ENCODE peak calls at places on chromosomes 16 and 17, in eight cellular contexts. One of them, this sample, is unnamed.

GRCh38 chr16:24070851-24071250 is 185.3 kb upstream of the CACNG3 start:
- DNase-seq in suprapubic skin: no peak
- DNase-seq in transverse colon: no peak
- DNase-seq in sigmoid colon: no peak
- DNase-seq in stomach: no peak
- DNase-seq in H1: peak
- DNase-seq in GM12878: peak
- DNase-seq in esophagus muscularis mucosa: no peak
- DNase-seq in this sample: no peak

GRCh38 chr17:70636517-70637133 is 467.3 kb downstream of the KCNJ2 start:
- DNase-seq in suprapubic skin: no peak
- DNase-seq in transverse colon: no peak
- DNase-seq in sigmoid colon: no peak
- DNase-seq in stomach: no peak
- DNase-seq in H1: no peak
- DNase-seq in GM12878: no peak
- DNase-seq in esophagus muscularis mucosa: no peak
- DNase-seq in this sample: no peak

GRCh38 chr17:44164476-44164875 is 6.0 kb upstream of the ASB16 start:
- DNase-seq in suprapubic skin: no peak
- DNase-seq in transverse colon: no peak
- DNase-seq in sigmoid colon: no peak
- DNase-seq in stomach: no peak
- DNase-seq in H1: no peak
- DNase-seq in GM12878: no peak
- DNase-seq in esophagus muscularis mucosa: no peak
- DNase-seq in this sample: no peak

GRCh38 chr16:2950400-2950724 is 13.7 kb upstream of the KREMEN2 start:
- DNase-seq in suprapubic skin: no peak
- DNase-seq in transverse colon: no peak
- DNase-seq in sigmoid colon: no peak
- DNase-seq in stomach: no peak
- DNase-seq in H1: no peak
- DNase-seq in GM12878: no peak
- DNase-seq in esophagus muscularis mucosa: no peak
- DNase-seq in this sample: no peak

GRCh38 chr16:54204756-54205155 is 81.8 kb downstream of the IRX3 start:
- DNase-seq in suprapubic skin: no peak
- DNase-seq in transverse colon: no peak
- DNase-seq in sigmoid colon: peak
- DNase-seq in stomach: peak
- DNase-seq in H1: no peak
- DNase-seq in GM12878: no peak
- DNase-seq in esophagus muscularis mucosa: no peak
- DNase-seq in this sample: no peak

GRCh38 chr17:55601874-55602364 is 90.7 kb upstream of the SMIM36 start:
- DNase-seq in suprapubic skin: no peak
- DNase-seq in transverse colon: no peak
- DNase-seq in sigmoid colon: no peak
- DNase-seq in stomach: no peak
- DNase-seq in H1: peak
- DNase-seq in GM12878: no peak
- DNase-seq in esophagus muscularis mucosa: no peak
- DNase-seq in this sample: no peak

GRCh38 chr17:5378566-5379207 is 40.8 kb downstream of the NUP88 start:
- DNase-seq in suprapubic skin: no peak
- DNase-seq in transverse colon: no peak
- DNase-seq in sigmoid colon: no peak
- DNase-seq in stomach: no peak
- DNase-seq in H1: no peak
- DNase-seq in GM12878: no peak
- DNase-seq in esophagus muscularis mucosa: no peak
- DNase-seq in this sample: no peak

GRCh38 chr16:83958842-83959565 is 6.0 kb downstream of the OSGIN1 start:
- DNase-seq in suprapubic skin: no peak
- DNase-seq in transverse colon: no peak
- DNase-seq in sigmoid colon: no peak
- DNase-seq in stomach: no peak
- DNase-seq in H1: no peak
- DNase-seq in GM12878: no peak
- DNase-seq in esophagus muscularis mucosa: no peak
- DNase-seq in this sample: no peak

GRCh38 chr16:13332713-13333255 is 431.4 kb downstream of the SHISA9 start:
- DNase-seq in suprapubic skin: no peak
- DNase-seq in transverse colon: no peak
- DNase-seq in sigmoid colon: no peak
- DNase-seq in stomach: no peak
- DNase-seq in H1: no peak
- DNase-seq in GM12878: no peak
- DNase-seq in esophagus muscularis mucosa: no peak
- DNase-seq in this sample: no peak

GRCh38 chr16:87227651-87228015 is 89.6 kb downstream of the C16orf95 start:
- DNase-seq in suprapubic skin: no peak
- DNase-seq in transverse colon: no peak
- DNase-seq in sigmoid colon: no peak
- DNase-seq in stomach: no peak
- DNase-seq in H1: no peak
- DNase-seq in GM12878: no peak
- DNase-seq in esophagus muscularis mucosa: no peak
- DNase-seq in this sample: no peak

GRCh38 chr16:47884131-47884725 is 271.6 kb downstream of the ABCC12 start:
- DNase-seq in suprapubic skin: no peak
- DNase-seq in transverse colon: no peak
- DNase-seq in sigmoid colon: no peak
- DNase-seq in stomach: no peak
- DNase-seq in H1: no peak
- DNase-seq in GM12878: no peak
- DNase-seq in esophagus muscularis mucosa: no peak
- DNase-seq in this sample: no peak

GRCh38 chr16:68086860-68087268 is 1.7 kb downstream of the NFATC3 start:
- DNase-seq in suprapubic skin: no peak
- DNase-seq in transverse colon: no peak
- DNase-seq in sigmoid colon: no peak
- DNase-seq in stomach: no peak
- DNase-seq in H1: no peak
- DNase-seq in GM12878: no peak
- DNase-seq in esophagus muscularis mucosa: no peak
- DNase-seq in this sample: no peak

GRCh38 chr17:77151236-77151635 is 10.5 kb downstream of the SEC14L1 start:
- DNase-seq in suprapubic skin: no peak
- DNase-seq in transverse colon: no peak
- DNase-seq in sigmoid colon: no peak
- DNase-seq in stomach: no peak
- DNase-seq in H1: no peak
- DNase-seq in GM12878: no peak
- DNase-seq in esophagus muscularis mucosa: no peak
- DNase-seq in this sample: no peak

GRCh38 chr16:27847030-27847550 is 216.4 kb downstream of the GSG1L start:
- DNase-seq in suprapubic skin: peak
- DNase-seq in transverse colon: no peak
- DNase-seq in sigmoid colon: peak
- DNase-seq in stomach: peak
- DNase-seq in H1: no peak
- DNase-seq in GM12878: no peak
- DNase-seq in esophagus muscularis mucosa: no peak
- DNase-seq in this sample: no peak

GRCh38 chr17:4920351-4921048 is 11.6 kb upstream of the GP1BA start:
- DNase-seq in suprapubic skin: no peak
- DNase-seq in transverse colon: no peak
- DNase-seq in sigmoid colon: no peak
- DNase-seq in stomach: no peak
- DNase-seq in H1: no peak
- DNase-seq in GM12878: no peak
- DNase-seq in esophagus muscularis mucosa: no peak
- DNase-seq in this sample: no peak

GRCh38 chr16:29820730-29821662 is 734 bp downstream of the MVP start:
- DNase-seq in suprapubic skin: no peak
- DNase-seq in transverse colon: peak
- DNase-seq in sigmoid colon: no peak
- DNase-seq in stomach: peak
- DNase-seq in H1: no peak
- DNase-seq in GM12878: peak
- DNase-seq in esophagus muscularis mucosa: no peak
- DNase-seq in this sample: peak

GRCh38 chr16:74625500-74626350 is 18.8 kb upstream of the GLG1 start:
- DNase-seq in suprapubic skin: no peak
- DNase-seq in transverse colon: no peak
- DNase-seq in sigmoid colon: no peak
- DNase-seq in stomach: peak
- DNase-seq in H1: no peak
- DNase-seq in GM12878: no peak
- DNase-seq in esophagus muscularis mucosa: no peak
- DNase-seq in this sample: peak

GRCh38 chr17:80773243-80773991 is 218.2 kb upstream of the CHMP6 start:
- DNase-seq in suprapubic skin: no peak
- DNase-seq in transverse colon: peak
- DNase-seq in sigmoid colon: peak
- DNase-seq in stomach: no peak
- DNase-seq in H1: no peak
- DNase-seq in GM12878: no peak
- DNase-seq in esophagus muscularis mucosa: no peak
- DNase-seq in this sample: no peak
- TF ChIP-seq POLR2AphosphoS5 in suprapubic skin: no peak
- TF ChIP-seq POLR2AphosphoS5 in transverse colon: peak
- TF ChIP-seq POLR2AphosphoS5 in sigmoid colon: peak
- TF ChIP-seq POLR2AphosphoS5 in stomach: peak
- TF ChIP-seq POLR2AphosphoS5 in H1: no peak
- TF ChIP-seq POLR2AphosphoS5 in GM12878: no peak
- TF ChIP-seq POLR2AphosphoS5 in esophagus muscularis mucosa: peak
- TF ChIP-seq POLR2AphosphoS5 in this sample: no peak

GRCh38 chr17:9011001-9011400 is 10.3 kb upstream of the NTN1 start:
- DNase-seq in suprapubic skin: no peak
- DNase-seq in transverse colon: no peak
- DNase-seq in sigmoid colon: no peak
- DNase-seq in stomach: no peak
- DNase-seq in H1: no peak
- DNase-seq in GM12878: no peak
- DNase-seq in esophagus muscularis mucosa: no peak
- DNase-seq in this sample: no peak

GRCh38 chr17:9009096-9009495 is 12.2 kb upstream of the NTN1 start:
- DNase-seq in suprapubic skin: no peak
- DNase-seq in transverse colon: no peak
- DNase-seq in sigmoid colon: no peak
- DNase-seq in stomach: no peak
- DNase-seq in H1: no peak
- DNase-seq in GM12878: no peak
- DNase-seq in esophagus muscularis mucosa: no peak
- DNase-seq in this sample: no peak

GRCh38 chr17:9006175-9006767 is 15.0 kb upstream of the NTN1 start:
- DNase-seq in suprapubic skin: no peak
- DNase-seq in transverse colon: no peak
- DNase-seq in sigmoid colon: peak
- DNase-seq in stomach: no peak
- DNase-seq in H1: no peak
- DNase-seq in GM12878: no peak
- DNase-seq in esophagus muscularis mucosa: no peak
- DNase-seq in this sample: no peak

GRCh38 chr17:9007052-9007714 is 14.1 kb upstream of the NTN1 start:
- DNase-seq in suprapubic skin: no peak
- DNase-seq in transverse colon: no peak
- DNase-seq in sigmoid colon: no peak
- DNase-seq in stomach: no peak
- DNase-seq in H1: no peak
- DNase-seq in GM12878: no peak
- DNase-seq in esophagus muscularis mucosa: no peak
- DNase-seq in this sample: no peak

GRCh38 chr17:9009737-9010136 is 11.6 kb upstream of the NTN1 start:
- DNase-seq in suprapubic skin: no peak
- DNase-seq in transverse colon: no peak
- DNase-seq in sigmoid colon: no peak
- DNase-seq in stomach: no peak
- DNase-seq in H1: no peak
- DNase-seq in GM12878: no peak
- DNase-seq in esophagus muscularis mucosa: no peak
- DNase-seq in this sample: no peak
- TF ChIP-seq EP300 in suprapubic skin: no peak
- TF ChIP-seq EP300 in transverse colon: no peak
- TF ChIP-seq EP300 in sigmoid colon: no peak
- TF ChIP-seq EP300 in stomach: no peak
- TF ChIP-seq EP300 in H1: no peak
- TF ChIP-seq EP300 in GM12878: no peak
- TF ChIP-seq EP300 in esophagus muscularis mucosa: no peak
- TF ChIP-seq EP300 in this sample: no peak

GRCh38 chr17:72396121-72396520 is 275.3 kb downstream of the SOX9 start:
- DNase-seq in suprapubic skin: no peak
- DNase-seq in transverse colon: no peak
- DNase-seq in sigmoid colon: no peak
- DNase-seq in stomach: no peak
- DNase-seq in H1: no peak
- DNase-seq in GM12878: no peak
- DNase-seq in esophagus muscularis mucosa: no peak
- DNase-seq in this sample: no peak

GRCh38 chr17:72399608-72400487 is 279.0 kb downstream of the SOX9 start:
- DNase-seq in suprapubic skin: no peak
- DNase-seq in transverse colon: no peak
- DNase-seq in sigmoid colon: no peak
- DNase-seq in stomach: peak
- DNase-seq in H1: no peak
- DNase-seq in GM12878: no peak
- DNase-seq in esophagus muscularis mucosa: no peak
- DNase-seq in this sample: no peak

GRCh38 chr17:72399023-72399607 is 278.3 kb downstream of the SOX9 start:
- DNase-seq in suprapubic skin: no peak
- DNase-seq in transverse colon: no peak
- DNase-seq in sigmoid colon: no peak
- DNase-seq in stomach: no peak
- DNase-seq in H1: no peak
- DNase-seq in GM12878: no peak
- DNase-seq in esophagus muscularis mucosa: no peak
- DNase-seq in this sample: no peak

GRCh38 chr17:72397223-72397667 is 276.4 kb downstream of the SOX9 start:
- DNase-seq in suprapubic skin: no peak
- DNase-seq in transverse colon: no peak
- DNase-seq in sigmoid colon: no peak
- DNase-seq in stomach: no peak
- DNase-seq in H1: no peak
- DNase-seq in GM12878: no peak
- DNase-seq in esophagus muscularis mucosa: no peak
- DNase-seq in this sample: no peak

GRCh38 chr17:72397687-72398086 is 276.9 kb downstream of the SOX9 start:
- DNase-seq in suprapubic skin: no peak
- DNase-seq in transverse colon: no peak
- DNase-seq in sigmoid colon: no peak
- DNase-seq in stomach: no peak
- DNase-seq in H1: no peak
- DNase-seq in GM12878: no peak
- DNase-seq in esophagus muscularis mucosa: no peak
- DNase-seq in this sample: no peak
- TF ChIP-seq POLR2AphosphoS5 in suprapubic skin: no peak
- TF ChIP-seq POLR2AphosphoS5 in transverse colon: no peak
- TF ChIP-seq POLR2AphosphoS5 in sigmoid colon: no peak
- TF ChIP-seq POLR2AphosphoS5 in stomach: no peak
- TF ChIP-seq POLR2AphosphoS5 in H1: no peak
- TF ChIP-seq POLR2AphosphoS5 in GM12878: no peak
- TF ChIP-seq POLR2AphosphoS5 in esophagus muscularis mucosa: no peak
- TF ChIP-seq POLR2AphosphoS5 in this sample: no peak

DNA sequence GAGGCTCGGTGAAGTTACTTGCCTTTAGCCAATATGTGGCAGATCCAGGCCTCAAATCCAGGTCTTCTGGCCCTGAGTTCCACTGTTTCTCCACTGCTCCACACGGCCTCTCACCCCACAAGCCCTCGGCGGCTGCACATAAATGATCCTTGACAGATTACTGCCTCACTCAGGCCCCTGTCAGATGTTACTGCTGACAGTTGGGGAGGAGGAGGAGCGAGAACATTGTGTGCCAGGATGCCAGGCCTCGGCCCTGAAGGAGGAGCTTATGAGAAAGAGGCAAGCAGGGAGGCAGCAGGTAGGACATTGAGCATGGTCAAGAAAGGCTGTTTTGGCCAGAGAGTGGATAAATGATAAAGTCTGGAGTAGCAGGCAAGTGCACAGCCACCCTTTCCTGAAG is 88.6 kb downstream of the RAB11FIP4 start:
- DNase-seq in suprapubic skin: no peak
- DNase-seq in transverse colon: no peak
- DNase-seq in sigmoid colon: no peak
- DNase-seq in stomach: no peak
- DNase-seq in H1: no peak
- DNase-seq in GM12878: no peak
- DNase-seq in esophagus muscularis mucosa: no peak
- DNase-seq in this sample: no peak
- TF ChIP-seq EP300 in suprapubic skin: no peak
- TF ChIP-seq EP300 in transverse colon: no peak
- TF ChIP-seq EP300 in sigmoid colon: no peak
- TF ChIP-seq EP300 in stomach: no peak
- TF ChIP-seq EP300 in H1: no peak
- TF ChIP-seq EP300 in GM12878: no peak
- TF ChIP-seq EP300 in esophagus muscularis mucosa: no peak
- TF ChIP-seq EP300 in this sample: no peak

This sample was measured in upper lobe of left lung.